ENCODE peak calls at places on chromosomes 1 and 21, in six cellular contexts. U is IMR-90, M is kidney epithelial cell, I is tibial artery, P is suprapubic skin, T is A549. J is an unnamed sample.

GRCh38 chr1:231931846-231932454 is 305.4 kb downstream of the DISC1 start:
- DNase-seq in P (no peak), T (peak), M (no peak), I (no peak), U (no peak), J (peak)

GRCh38 chr1:164728719-164729118 is 169.7 kb downstream of the PBX1 start:
- DNase-seq in I (no peak), M (no peak), P (no peak), T (no peak), U (no peak), J (no peak)

GRCh38 chr1:38173157-38173831 is 126.7 kb upstream of the POU3F1 start:
- DNase-seq in M (no peak), U (no peak), I (no peak), P (no peak), T (no peak), J (no peak)

GRCh38 chr21:44802396-44803153 is 955 bp upstream of the UBE2G2 start:
- DNase-seq in U (no peak), P (no peak), T (peak), M (no peak), I (no peak), J (no peak)

GRCh38 chr1:202234331-202235002 is 40.9 kb downstream of the LGR6 start:
- DNase-seq in P (no peak), T (no peak), U (peak), I (peak), M (no peak), J (no peak)

GRCh38 chr1:156858555-156858956 is 361 bp downstream of the INSRR start:
- DNase-seq in U (no peak), T (no peak), I (no peak), P (no peak), M (no peak), J (no peak)

GRCh38 chr1:224433041-224433670 is 1.4 kb downstream of the WDR26 start:
- DNase-seq in M (no peak), U (no peak), T (no peak), P (no peak), I (no peak), J (peak)

GRCh38 chr1:227120827-227121226 is 180.7 kb downstream of the COQ8A start:
- DNase-seq in U (no peak), P (no peak), M (no peak), T (no peak), I (no peak), J (no peak)

GRCh38 chr1:170730443-170730842 is 66.5 kb downstream of the PRRX1 start:
- DNase-seq in M (no peak), T (no peak), I (no peak), P (no peak), U (peak), J (no peak)

GRCh38 chr1:241086686-241087085 is 270.3 kb downstream of the RGS7 start:
- DNase-seq in I (no peak), P (no peak), T (no peak), M (no peak), U (no peak), J (no peak)

GRCh38 chr1:29213055-29213454 is 17.7 kb downstream of the MECR start:
- DNase-seq in I (no peak), T (no peak), M (no peak), U (no peak), P (no peak), J (no peak)

GRCh38 chr1:66124670-66125069 is 332.0 kb downstream of the PDE4B start:
- DNase-seq in P (no peak), I (no peak), M (no peak), T (no peak), U (no peak), J (no peak)

GRCh38 chr1:44616991-44617702 is 57.1 kb downstream of the TMEM53 start:
- DNase-seq in M (no peak), I (no peak), T (no peak), U (peak), P (no peak), J (no peak)

GRCh38 chr1:161171696-161172095 is 5.5 kb downstream of the PPOX start:
- DNase-seq in T (no peak), U (no peak), P (no peak), I (no peak), M (no peak), J (no peak)

GRCh38 chr1:161172349-161172748 is 5.0 kb downstream of the B4GALT3 start:
- DNase-seq in U (no peak), M (no peak), T (no peak), P (no peak), I (no peak), J (no peak)

GRCh38 chr1:161168906-161169305 is 2.7 kb downstream of the PPOX start:
- DNase-seq in T (no peak), M (no peak), P (no peak), U (no peak), I (no peak), J (no peak)

GRCh38 chr1:161172776-161173376 is 4.4 kb downstream of the B4GALT3 start:
- DNase-seq in P (no peak), T (no peak), U (peak), M (no peak), I (no peak), J (no peak)

GRCh38 chr1:161171191-161171590 is 5.0 kb downstream of the PPOX start:
- DNase-seq in P (no peak), I (no peak), T (no peak), U (no peak), M (no peak), J (no peak)
- TF ChIP-seq CTCF in P (no peak), I (no peak), T (peak), U (peak), M (no peak), J (no peak)

DNA sequence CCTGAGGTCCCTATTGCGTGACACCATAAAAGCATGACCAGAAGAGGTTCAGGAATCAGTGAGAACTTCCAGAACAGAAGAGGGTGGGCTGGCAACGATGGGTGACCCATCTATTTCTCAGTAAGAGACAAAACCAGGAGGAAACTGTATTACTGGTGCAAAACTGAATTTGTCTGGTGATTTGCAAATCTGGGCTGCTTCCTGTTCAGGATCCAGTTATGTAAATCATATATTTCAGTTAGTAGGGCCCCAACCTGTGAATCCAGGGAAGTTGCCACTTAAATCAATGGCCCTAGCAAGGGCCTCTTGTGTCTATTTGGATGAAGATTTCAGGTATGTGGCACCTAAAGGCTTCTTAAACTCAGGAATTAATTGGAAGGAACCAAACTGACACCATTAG is 23.1 kb upstream of the SMAP2 start:
- DNase-seq in I (no peak), M (no peak), U (no peak), P (no peak), T (no peak), J (no peak)
- TF ChIP-seq CTCF in I (no peak), M (no peak), U (no peak), P (no peak), T (no peak), J (no peak)

GRCh38 chr1:180778782-180779398 is 133.8 kb upstream of the KIAA1614 start:
- DNase-seq in P (no peak), T (peak), M (no peak), U (no peak), I (no peak), J (peak)
- TF ChIP-seq CTCF in P (no peak), T (peak), M (peak), U (peak), I (no peak), J (peak)

DNA sequence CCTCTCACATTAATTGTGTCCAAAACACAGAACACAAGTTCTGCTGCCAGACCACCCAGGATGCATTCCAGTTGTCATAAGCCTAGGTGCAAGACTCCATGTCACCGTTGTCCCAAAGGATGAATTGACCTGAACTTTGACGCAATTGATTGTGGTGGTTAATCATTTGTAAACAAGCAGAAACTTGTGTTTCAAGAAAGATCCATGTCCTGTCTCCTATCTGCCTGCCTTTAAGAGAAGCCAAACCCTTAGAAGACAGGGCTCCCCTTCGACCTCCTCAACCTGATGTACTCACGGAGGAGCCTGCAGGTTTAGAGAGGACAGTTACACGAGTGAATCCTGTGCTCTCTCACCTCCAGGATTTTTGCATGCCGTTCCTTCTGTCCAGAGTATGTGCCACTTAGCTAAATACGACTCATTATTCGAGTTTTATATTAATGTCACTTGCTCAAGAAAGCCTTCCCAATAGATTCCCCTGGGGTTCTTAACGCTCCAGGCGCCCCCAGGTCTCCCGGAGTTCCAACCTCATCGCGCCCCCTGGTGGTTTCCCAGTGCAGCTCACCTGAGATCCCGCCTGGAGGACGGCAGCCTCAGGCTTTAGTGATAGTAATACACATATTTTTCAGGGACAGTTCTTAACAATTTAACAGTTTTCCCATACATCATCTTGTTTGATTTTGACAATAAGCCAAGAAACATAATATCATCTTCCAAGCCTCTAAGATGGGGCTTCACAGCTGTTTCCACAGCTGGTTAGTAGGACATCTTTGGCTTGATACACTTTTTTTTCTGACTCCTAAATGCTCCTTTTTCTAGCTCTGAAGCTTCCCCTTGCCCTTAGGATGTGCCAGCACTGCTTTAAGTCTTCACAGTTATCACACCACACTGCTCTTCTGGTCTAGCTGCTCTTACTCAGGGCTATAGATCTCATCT is 2.4 kb upstream of the C8B start:
- DNase-seq in T (peak), U (peak), P (no peak), M (no peak), I (no peak), J (peak)
- TF ChIP-seq CTCF in T (peak), U (peak), P (no peak), M (peak), I (no peak), J (peak)

GRCh38 chr1:147390185-147390542 is 147.7 kb downstream of the CHD1L start:
- DNase-seq in T (no peak), U (no peak), I (no peak), P (no peak), M (no peak), J (no peak)
- TF ChIP-seq CTCF in T (no peak), U (no peak), I (no peak), P (no peak), M (no peak), J (no peak)

GRCh38 chr1:205375816-205376545 is 19.3 kb upstream of the KLHDC8A start:
- DNase-seq in U (peak), T (peak), M (no peak), I (no peak), P (no peak), J (peak)
- TF ChIP-seq CTCF in U (peak), T (no peak), M (no peak), I (no peak), P (no peak), J (no peak)

DNA sequence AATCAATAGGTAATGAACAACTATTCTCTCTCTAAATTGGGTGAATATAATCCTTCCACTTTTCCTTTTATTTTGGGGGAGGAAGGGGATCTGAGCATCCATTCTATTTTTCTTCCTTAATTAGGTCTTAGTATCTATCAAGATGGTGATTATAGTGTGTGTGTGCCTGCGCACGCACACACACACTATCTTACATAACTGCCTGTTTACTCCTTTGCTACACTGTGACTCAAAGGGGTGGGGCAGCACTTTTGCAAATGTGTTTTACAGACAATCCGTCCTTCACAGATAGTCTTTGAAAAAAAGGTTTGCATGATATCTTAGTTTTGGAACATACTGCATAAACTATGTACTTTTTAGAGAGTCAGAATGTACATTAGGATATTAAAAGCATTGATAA is 191.5 kb downstream of the SDCCAG8 start:
- DNase-seq in T (no peak), M (no peak), U (peak), I (no peak), P (no peak), J (peak)
- TF ChIP-seq CTCF in T (no peak), M (no peak), U (no peak), I (no peak), P (no peak), J (no peak)

GRCh38 chr1:18743233-18743632 is 112.6 kb downstream of the PAX7 start:
- DNase-seq in U (no peak), I (no peak), T (no peak), P (no peak), M (no peak), J (no peak)
- TF ChIP-seq CTCF in U (no peak), I (no peak), T (no peak), P (no peak), M (no peak), J (no peak)

GRCh38 chr1:158077366-158078256 is 84.2 kb downstream of the KIRREL1 start:
- DNase-seq in U (no peak), T (no peak), M (no peak), I (no peak), P (no peak), J (no peak)
- TF ChIP-seq CTCF in U (no peak), T (no peak), M (no peak), I (no peak), P (no peak), J (no peak)